ENCODE peak calls at places on chromosomes 13 and 19, in eight cellular contexts. Z is A549, Y is HepG2, C is Panc1, O is HCT116, P is K562, N is GM23338, T is GM12878. L is an unnamed sample.

GRCh38 chr13:56953965-56954364 is 186.8 kb upstream of the PRR20A start:
- DNase-seq in Z (no peak), Y (no peak), C (no peak), O (no peak), P (no peak), N (no peak), T (no peak), L (no peak)

GRCh38 chr19:55080915-55081772 is 5.5 kb downstream of the EPS8L1 start:
- DNase-seq in Z (peak), Y (peak), C (no peak), O (peak), P (peak), N (peak), T (peak), L (peak)

GRCh38 chr13:50626031-50626643 is 217.4 kb downstream of the DLEU7 start:
- DNase-seq in Z (no peak), Y (no peak), C (no peak), O (no peak), P (no peak), N (no peak), T (no peak), L (peak)

GRCh38 chr19:49997709-49998108 is 27.5 kb downstream of the VRK3 start:
- DNase-seq in Z (peak), Y (peak), C (no peak), O (peak), P (peak), N (peak), T (peak), L (peak)

GRCh38 chr13:33744589-33745369 is 73.2 kb upstream of the RFC3 start:
- DNase-seq in Z (no peak), Y (no peak), C (no peak), O (no peak), P (no peak), N (no peak), T (no peak), L (no peak)

GRCh38 chr19:38712161-38712748 is 32.0 kb downstream of the CAPN12 start:
- DNase-seq in Z (no peak), Y (no peak), C (no peak), O (no peak), P (no peak), N (no peak), T (no peak), L (no peak)

GRCh38 chr13:26867451-26868067 is 107.0 kb upstream of the GPR12 start:
- DNase-seq in Z (peak), Y (no peak), C (no peak), O (no peak), P (peak), N (peak), T (no peak), L (no peak)

GRCh38 chr13:51066091-51066831 is 44.8 kb downstream of the C13orf42 start:
- DNase-seq in Z (no peak), Y (no peak), C (no peak), O (no peak), P (no peak), N (peak), T (no peak), L (no peak)

GRCh38 chr13:99384468-99384867 is 77.3 kb upstream of the GPR183 start:
- DNase-seq in Z (no peak), Y (no peak), C (no peak), O (no peak), P (no peak), N (no peak), T (no peak), L (no peak)

GRCh38 chr13:79988573-79988972 is 352.4 kb downstream of the SPRY2 start:
- DNase-seq in Z (no peak), Y (no peak), C (no peak), O (no peak), P (no peak), N (no peak), T (no peak), L (no peak)

GRCh38 chr13:48096670-48097069 is 1.8 kb upstream of the MED4 start:
- DNase-seq in Z (no peak), Y (peak), C (no peak), O (no peak), P (no peak), N (peak), T (no peak), L (no peak)

GRCh38 chr13:46392967-46393366 is 5.9 kb upstream of the RUBCNL start:
- DNase-seq in Z (no peak), Y (no peak), C (no peak), O (no peak), P (no peak), N (no peak), T (no peak), L (no peak)

DNA sequence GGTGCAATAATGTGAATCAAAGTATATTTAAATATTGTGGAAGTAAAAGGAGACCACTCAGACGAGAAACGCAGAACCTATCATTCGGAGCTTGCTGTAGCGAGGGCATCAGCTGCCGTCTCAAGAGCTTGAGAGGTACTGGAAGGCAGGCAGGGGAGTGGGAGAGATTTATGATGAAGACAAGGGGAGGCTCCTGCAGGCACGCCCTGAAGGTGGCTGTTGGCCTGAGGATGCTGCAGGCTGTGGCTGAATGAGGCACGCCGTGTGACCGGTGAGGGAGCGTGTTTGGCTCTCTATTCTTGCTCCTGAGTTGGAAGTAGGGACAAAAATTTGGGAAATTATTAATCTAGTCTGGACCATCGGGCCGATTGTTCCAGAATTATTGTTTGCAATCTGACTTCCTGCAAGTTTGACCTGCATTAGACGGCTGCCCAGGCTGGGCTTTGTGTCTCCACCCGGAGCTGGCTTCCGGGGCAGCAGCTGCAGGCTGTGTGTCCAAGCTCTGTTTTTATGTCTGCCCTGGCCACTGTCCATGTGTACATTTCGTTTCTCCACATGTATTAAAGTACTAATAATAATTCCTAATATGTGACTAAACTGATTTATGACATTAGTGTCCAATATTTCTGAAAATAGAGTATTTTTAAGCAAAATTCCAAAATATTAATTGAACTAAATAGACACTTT is 91.1 kb upstream of the ANKRD10 start:
- DNase-seq in Z (no peak), Y (no peak), C (no peak), O (no peak), P (no peak), N (no peak), T (no peak), L (no peak)
- TF ChIP-seq REST in Z (no peak), Y (no peak), C (no peak), O (no peak), P (no peak), N (no peak), T (no peak), L (no peak)

DNA sequence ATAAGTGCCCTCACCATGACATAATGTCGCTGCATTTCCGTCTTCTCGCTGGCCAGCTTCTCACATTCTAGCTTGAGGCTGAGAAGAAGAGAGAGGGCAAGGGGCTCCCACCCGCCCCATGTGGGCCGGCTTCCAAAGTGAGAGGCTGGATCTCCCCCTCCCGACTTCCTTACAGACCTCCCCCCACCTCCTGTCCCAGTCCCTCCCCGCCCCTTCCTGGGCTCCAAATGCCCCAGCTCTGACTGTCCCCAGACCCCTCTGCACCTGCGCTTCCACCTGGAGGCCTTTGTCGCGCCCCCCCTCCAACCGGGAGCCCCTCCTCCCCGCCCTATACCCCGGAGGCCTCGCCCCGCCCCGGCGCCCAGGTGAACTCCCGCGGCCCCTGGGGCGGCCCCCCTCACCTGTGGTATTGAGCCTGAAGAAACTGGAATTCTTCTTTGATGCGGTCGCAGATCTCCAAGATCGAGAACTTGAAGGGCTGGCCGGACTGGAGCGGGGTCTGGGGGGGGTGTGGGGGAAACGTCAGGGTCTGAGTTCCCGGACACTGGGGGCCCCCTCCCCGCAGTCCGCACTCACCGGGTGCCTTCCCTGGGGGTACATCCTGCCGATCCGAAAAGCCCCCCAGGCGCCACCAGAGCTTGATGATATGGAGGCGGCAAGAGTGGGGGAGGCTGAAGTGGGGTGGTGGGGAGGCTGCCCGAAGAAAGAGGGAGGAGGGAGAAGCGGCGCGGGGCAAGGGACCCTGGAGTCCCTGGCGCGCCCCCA is 593 bp downstream of the TLE2 start:
- DNase-seq in Z (no peak), Y (no peak), C (no peak), O (no peak), P (peak), N (peak), T (no peak), L (no peak)
- TF ChIP-seq REST in Z (no peak), Y (no peak), C (no peak), O (no peak), P (no peak), N (no peak), T (no peak), L (no peak)

DNA sequence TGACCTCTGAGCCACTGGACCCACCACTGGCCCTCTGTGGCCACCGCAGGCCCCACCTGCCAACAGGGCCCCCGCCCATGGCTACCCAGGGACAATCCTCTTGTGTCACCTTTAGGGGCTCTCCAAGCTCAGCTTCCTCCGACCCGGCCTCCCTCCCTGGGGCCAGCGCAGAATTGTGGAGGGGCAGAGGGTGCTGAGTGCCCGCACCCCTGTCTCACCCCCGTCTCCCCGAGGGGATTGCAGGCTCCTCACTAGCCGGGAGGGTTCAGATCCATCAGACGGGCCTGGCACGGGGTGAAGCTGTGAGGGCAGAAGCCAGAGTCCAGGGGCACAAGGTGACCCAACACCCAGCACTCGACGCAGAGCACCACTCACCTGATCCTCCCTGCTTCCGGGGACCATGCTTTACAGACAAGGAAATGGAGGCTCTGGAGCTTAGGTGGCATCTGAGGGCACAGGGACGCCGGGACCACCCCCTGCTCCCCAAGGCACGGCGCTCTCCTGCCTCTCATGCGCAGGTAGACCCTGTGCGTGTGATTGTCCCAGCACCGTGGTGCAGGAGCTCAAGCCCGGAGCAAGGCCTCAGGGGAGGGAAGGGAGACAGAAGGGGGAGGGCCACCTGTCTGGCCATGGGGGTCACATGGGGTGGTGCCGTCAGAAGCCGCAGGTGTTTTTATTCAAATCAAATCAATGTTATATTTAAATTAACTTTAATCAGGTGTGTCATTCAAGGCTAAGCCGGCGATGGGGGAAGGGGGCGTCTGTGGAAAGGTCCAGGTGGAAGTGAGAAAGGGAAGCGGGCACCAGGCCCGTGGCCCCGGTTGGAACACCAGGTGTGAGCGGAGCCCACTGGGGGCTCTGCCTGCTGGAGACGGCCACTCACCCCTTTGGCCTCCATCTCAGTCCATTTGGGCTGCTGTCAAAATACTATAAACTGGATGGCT is 21.6 kb upstream of the SPACA7 start:
- DNase-seq in Z (no peak), Y (no peak), C (no peak), O (no peak), P (no peak), N (no peak), T (no peak), L (no peak)
- TF ChIP-seq REST in Z (no peak), Y (no peak), C (no peak), O (no peak), P (no peak), N (no peak), T (no peak), L (no peak)

GRCh38 chr13:112725346-112726017 is 35.6 kb downstream of the ATP11A start:
- DNase-seq in Z (no peak), Y (no peak), C (no peak), O (peak), P (no peak), N (no peak), T (peak), L (peak)
- TF ChIP-seq REST in Z (no peak), Y (no peak), C (no peak), O (no peak), P (no peak), N (no peak), T (no peak), L (peak)

DNA sequence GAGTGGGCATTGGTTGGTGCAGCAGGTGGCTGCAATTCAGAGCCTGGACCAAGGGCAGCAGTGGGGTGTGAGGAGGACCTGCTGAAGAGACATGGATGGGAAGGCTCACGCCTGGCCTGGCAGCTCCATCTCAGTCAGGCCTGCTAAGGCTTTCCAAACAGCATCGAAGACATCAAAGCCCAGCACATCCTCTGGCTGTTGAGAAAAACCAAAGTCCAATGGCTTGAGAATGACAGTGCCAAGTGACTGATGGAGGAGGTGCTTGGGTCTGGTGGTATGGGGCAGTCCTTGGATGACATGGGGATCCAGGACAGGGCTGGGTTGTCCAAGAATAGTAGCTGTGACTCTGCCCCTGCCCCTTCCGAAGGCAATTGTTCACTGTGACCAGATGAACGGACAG is 19.0 kb upstream of the XPO4 start:
- DNase-seq in Z (no peak), Y (peak), C (no peak), O (no peak), P (no peak), N (no peak), T (no peak), L (no peak)
- TF ChIP-seq REST in Z (no peak), Y (no peak), C (no peak), O (no peak), P (no peak), N (no peak), T (no peak), L (no peak)